ENCODE peak calls at places on chromosomes 4 and X, in four cellular contexts. L is astrocyte, N is PC-3, X is IMR-90. V is an unnamed sample.

GRCh38 chr4:73244941-73245601 is 13.5 kb downstream of the ANKRD17 start:
- DNase-seq in L (no peak), X (no peak), N (no peak), V (no peak)

GRCh38 chrX:35787867-35788266 is 10.3 kb upstream of the MAGEB16 start:
- DNase-seq in N (peak; percentile 14), X (no peak), L (no peak), V (no peak)

GRCh38 chr4:54473077-54473545 is 184.6 kb upstream of the KIT start:
- DNase-seq in N (peak; percentile 28), L (no peak), X (peak; percentile 14), V (peak; percentile 32)

GRCh38 chr4:7598939-7599790 is 164.4 kb upstream of the PSAPL1 start:
- DNase-seq in L (no peak), N (no peak), X (no peak), V (no peak)

GRCh38 chr4:17773125-17773698 is 8.2 kb downstream of the FAM184B start:
- DNase-seq in X (no peak), L (no peak), N (peak; percentile 35), V (no peak)

GRCh38 chr4:104901438-104901837 is 245.2 kb upstream of the TET2 start:
- DNase-seq in N (no peak), L (peak; percentile 46), X (no peak), V (peak; percentile 2)

GRCh38 chr4:71495454-71495853 is 156.6 kb downstream of the SLC4A4 start:
- DNase-seq in X (no peak), L (no peak), N (peak; percentile 23), V (no peak)

GRCh38 chr4:57053508-57053907 is 56.7 kb downstream of the IGFBP7 start:
- DNase-seq in L (peak; percentile 96), N (no peak), X (peak; percentile 80), V (peak; percentile 96)

GRCh38 chr4:186029731-186030421 is 39.1 kb upstream of the TLR3 start:
- DNase-seq in X (peak; percentile 5), N (no peak), L (peak; percentile 69), V (no peak)

GRCh38 chr4:48367016-48367415 is 25.7 kb downstream of the SLAIN2 start:
- DNase-seq in N (no peak), L (no peak), X (no peak), V (no peak)

GRCh38 chr4:166941629-166942028 is 292.7 kb downstream of the SPOCK3 start:
- DNase-seq in L (peak; percentile 46), N (peak; percentile 89), X (no peak), V (peak; percentile 69)

GRCh38 chrX:397575-397974 is 10.9 kb upstream of the PPP2R3B start:
- DNase-seq in X (peak; percentile 46), L (peak; percentile 56), N (no peak), V (no peak)

GRCh38 chr4:87973283-87974169 is 2.0 kb upstream of the SPP1 start:
- DNase-seq in X (peak; percentile 84), L (peak; percentile 94), N (peak; percentile 70), V (peak; percentile 79)

GRCh38 chr4:87978656-87979055 is 3.1 kb downstream of the SPP1 start:
- DNase-seq in N (no peak), L (peak; percentile 53), X (peak; percentile 62), V (peak; percentile 29)

GRCh38 chr4:87977521-87978278 is 2.2 kb downstream of the SPP1 start:
- DNase-seq in L (no peak), X (no peak), N (no peak), V (no peak)

GRCh38 chr4:87974856-87975462 is 555 bp upstream of the SPP1 start:
- DNase-seq in L (peak; percentile 34), N (peak; percentile 55), X (peak; percentile 4), V (peak; percentile 24)

DNA sequence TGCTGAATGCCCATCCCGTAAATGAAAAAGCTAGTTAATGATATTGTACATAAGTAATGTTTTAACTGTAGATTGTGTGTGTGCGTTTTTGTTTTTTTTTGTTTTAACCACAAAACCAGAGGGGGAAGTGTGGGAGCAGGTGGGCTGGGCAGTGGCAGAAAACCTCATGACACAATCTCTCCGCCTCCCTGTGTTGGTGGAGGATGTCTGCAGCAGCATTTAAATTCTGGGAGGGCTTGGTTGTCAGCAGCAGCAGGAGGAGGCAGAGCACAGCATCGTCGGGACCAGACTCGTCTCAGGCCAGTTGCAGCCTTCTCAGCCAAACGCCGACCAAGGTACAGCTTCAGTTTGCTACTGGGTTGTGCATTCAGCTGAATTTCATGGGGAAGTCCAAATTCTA is at the start of gene SPP1:
- DNase-seq in X (peak; percentile 13), L (peak; percentile 51), N (no peak), V (peak; percentile 25)
- H2AFZ ChIP-seq in X (peak within 1 kb of the TSS; percentile 57), L (peak within 1 kb of the TSS; percentile 49), N (no peak within 1 kb of the TSS), V (peak within 1 kb of the TSS; percentile 58)

GRCh38 chrX:136909119-136909705 is 28.7 kb upstream of the RBMX start:
- DNase-seq in N (peak; percentile 70), L (peak; percentile 33), X (peak; percentile 45), V (peak; percentile 70)

GRCh38 chrX:136906921-136907510 is 26.5 kb upstream of the RBMX start:
- DNase-seq in N (no peak), X (no peak), L (no peak), V (no peak)

GRCh38 chrX:136909706-136910564 is 29.4 kb upstream of the RBMX start:
- DNase-seq in N (peak; percentile 83), X (peak; percentile 91), L (peak; percentile 91), V (peak; percentile 88)

GRCh38 chrX:136910565-136911040 is 30.1 kb upstream of the RBMX start:
- DNase-seq in N (peak; percentile 2), X (peak; percentile 42), L (peak; percentile 24), V (no peak)

DNA sequence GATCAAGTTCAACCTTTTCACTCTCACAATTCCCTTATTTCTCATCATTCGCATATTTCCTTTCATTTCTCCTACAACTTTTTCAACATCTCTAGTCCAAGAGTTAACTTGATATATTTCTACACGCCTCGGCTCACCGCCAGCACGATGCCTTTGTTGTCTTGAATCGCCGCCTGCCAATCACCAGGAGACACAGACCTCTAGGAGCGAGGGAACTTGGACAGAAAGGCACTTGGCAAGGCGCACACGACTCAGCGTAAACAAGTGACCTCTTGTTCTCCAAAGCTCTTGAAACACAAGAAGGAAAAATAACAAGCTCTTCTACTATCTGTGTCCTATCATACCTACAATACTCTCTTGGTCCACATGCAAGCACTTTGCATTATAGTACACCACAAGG is 27.1 kb upstream of the RBMX start:
- DNase-seq in X (no peak), N (no peak), L (no peak), V (no peak)
- H2AFZ ChIP-seq in X (no peak overlapping the region), N (no peak overlapping the region), L (no peak overlapping the region), V (no peak overlapping the region)

GRCh38 chr4:141346144-141346543 is 125.4 kb downstream of the ZNF330 start:
- DNase-seq in L (peak; percentile 48), X (peak; percentile 74), N (peak; percentile 81), V (peak; percentile 39)

GRCh38 chr4:141348589-141348988 is 127.9 kb downstream of the ZNF330 start:
- DNase-seq in L (no peak), N (no peak), X (no peak), V (no peak)

GRCh38 chr4:141350122-141350904 is 129.6 kb downstream of the ZNF330 start:
- DNase-seq in N (peak; percentile 97), L (peak; percentile 89), X (peak; percentile 88), V (peak; percentile 82)

GRCh38 chr4:141352328-141352727 is 131.6 kb downstream of the ZNF330 start:
- DNase-seq in X (no peak), L (no peak), N (no peak), V (no peak)

GRCh38 chr4:141347738-141348524 is 127.2 kb downstream of the ZNF330 start:
- DNase-seq in N (no peak), L (no peak), X (peak; percentile 28), V (peak; percentile 16)
- H2AFZ ChIP-seq in N (no peak overlapping the region), L (no peak overlapping the region), X (no peak overlapping the region), V (no peak overlapping the region)

GRCh38 chr4:100311181-100311580 is 120.9 kb upstream of the DDIT4L start:
- DNase-seq in L (no peak), N (peak; percentile 40), X (no peak), V (peak; percentile 42)
- H2AFZ ChIP-seq in L (no peak overlapping the region), N (peak overlapping the region; percentile 30), X (no peak overlapping the region), V (peak overlapping the region; percentile 29)

GRCh38 chr4:145539677-145540076 is 58.0 kb downstream of the SMAD1 start:
- DNase-seq in N (no peak), L (no peak), X (no peak), V (no peak)

GRCh38 chr4:145538636-145539035 is 57.0 kb downstream of the SMAD1 start:
- DNase-seq in N (no peak), L (no peak), X (no peak), V (no peak)

GRCh38 chr4:145544998-145545397 is 63.3 kb downstream of the SMAD1 start:
- DNase-seq in L (no peak), X (no peak), N (peak; percentile 21), V (no peak)

GRCh38 chr4:145540235-145540634 is 58.6 kb downstream of the SMAD1 start:
- DNase-seq in L (no peak), X (peak; percentile 51), N (no peak), V (no peak)

DNA sequence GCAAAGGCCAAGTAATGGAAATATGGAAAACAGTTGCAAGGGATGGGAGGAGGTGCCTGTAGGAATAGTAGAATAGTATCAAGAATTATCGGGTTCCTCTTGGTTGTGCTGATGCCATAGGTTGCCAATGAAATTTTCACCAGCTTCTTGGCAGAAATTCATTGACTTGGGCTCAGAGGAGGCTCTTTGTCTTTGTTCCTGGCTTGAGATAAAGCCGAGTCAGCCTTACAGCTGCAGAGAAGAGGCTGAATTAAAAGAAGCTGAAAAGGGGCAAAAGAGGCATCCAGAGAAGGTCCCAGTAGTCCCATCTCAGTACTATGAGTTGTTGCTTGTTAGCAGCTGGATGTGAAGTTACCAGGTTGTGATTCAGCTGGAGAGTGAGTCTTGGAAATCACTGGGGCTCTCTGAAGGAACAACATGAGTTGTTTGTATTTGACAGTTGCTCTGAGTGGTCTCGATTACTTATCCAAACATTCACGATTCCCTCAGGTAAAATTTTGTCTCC is 59.7 kb downstream of the SMAD1 start:
- DNase-seq in N (peak; percentile 5), L (no peak), X (no peak), V (peak; percentile 11)
- H2AFZ ChIP-seq in N (no peak overlapping the region), L (no peak overlapping the region), X (no peak overlapping the region), V (no peak overlapping the region)

DNA sequence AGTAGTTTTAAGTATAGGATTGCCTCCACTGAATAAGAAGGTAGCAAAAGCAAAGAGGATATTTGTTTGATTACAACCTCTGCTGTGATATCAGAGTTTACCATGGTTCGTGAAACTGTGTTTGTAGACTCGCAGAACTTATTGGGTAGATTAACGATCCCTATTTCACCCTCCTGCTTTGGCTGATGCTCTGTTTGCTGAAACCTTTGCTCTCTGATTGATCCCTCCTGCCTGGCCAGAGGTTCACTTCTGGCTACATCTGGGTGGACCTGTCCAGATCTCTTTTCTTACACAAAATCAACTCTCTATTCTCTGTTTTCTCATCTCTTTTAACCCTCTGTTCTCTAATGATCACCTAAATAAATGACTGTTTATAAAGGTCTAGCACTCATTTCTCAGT is 37.9 kb upstream of the TMEM192 start:
- DNase-seq in X (no peak), N (no peak), L (no peak), V (no peak)
- H2AFZ ChIP-seq in X (no peak overlapping the region), N (no peak overlapping the region), L (no peak overlapping the region), V (no peak overlapping the region)

GRCh38 chr4:3485011-3485881 is 22.1 kb downstream of the DOK7 start:
- DNase-seq in L (no peak), X (no peak), N (peak; percentile 31), V (peak; percentile 23)
- H2AFZ ChIP-seq in L (no peak overlapping the region), X (no peak overlapping the region), N (peak overlapping the region; percentile 61), V (peak overlapping the region; percentile 71)